ENCODE peak calls at places on chromosomes 13 and 19, in seven cellular contexts. One of them, this sample, is unnamed.

GRCh38 chr19:1608414-1609391 is 3.4 kb upstream of the UQCR11 start:
- DNase-seq in fibroblast of gingiva: peak
- DNase-seq in neural progenitor cell: no peak
- DNase-seq in RCC 7860: no peak
- DNase-seq in AG04450: no peak
- DNase-seq in RWPE1: no peak
- DNase-seq in aorta: no peak
- DNase-seq in this sample: peak

GRCh38 chr13:67763984-67764383 is 533.8 kb upstream of the PCDH9 start:
- DNase-seq in neural progenitor cell: no peak
- DNase-seq in aorta: no peak
- DNase-seq in fibroblast of gingiva: no peak
- DNase-seq in AG04450: no peak
- DNase-seq in RCC 7860: no peak
- DNase-seq in RWPE1: no peak
- DNase-seq in this sample: no peak

GRCh38 chr19:45419396-45419795 is 4.3 kb downstream of the ERCC1 start:
- DNase-seq in RWPE1: no peak
- DNase-seq in RCC 7860: no peak
- DNase-seq in aorta: peak
- DNase-seq in AG04450: no peak
- DNase-seq in fibroblast of gingiva: no peak
- DNase-seq in neural progenitor cell: no peak
- DNase-seq in this sample: no peak

GRCh38 chr19:53823380-53824120 is 564 bp downstream of the NLRP12 start:
- DNase-seq in RWPE1: no peak
- DNase-seq in AG04450: no peak
- DNase-seq in fibroblast of gingiva: no peak
- DNase-seq in RCC 7860: no peak
- DNase-seq in neural progenitor cell: no peak
- DNase-seq in aorta: no peak
- DNase-seq in this sample: no peak

GRCh38 chr13:49020940-49021548 is 45.3 kb downstream of the FNDC3A start:
- DNase-seq in RCC 7860: peak
- DNase-seq in AG04450: no peak
- DNase-seq in aorta: no peak
- DNase-seq in fibroblast of gingiva: peak
- DNase-seq in RWPE1: peak
- DNase-seq in neural progenitor cell: peak
- DNase-seq in this sample: no peak

GRCh38 chr13:113052971-113053370 is 52.6 kb upstream of the F7 start:
- DNase-seq in aorta: peak
- DNase-seq in neural progenitor cell: no peak
- DNase-seq in RWPE1: no peak
- DNase-seq in fibroblast of gingiva: no peak
- DNase-seq in AG04450: no peak
- DNase-seq in RCC 7860: no peak
- DNase-seq in this sample: no peak

GRCh38 chr13:83221256-83221655 is 661.0 kb downstream of the SLITRK1 start:
- DNase-seq in RCC 7860: no peak
- DNase-seq in neural progenitor cell: no peak
- DNase-seq in fibroblast of gingiva: no peak
- DNase-seq in aorta: no peak
- DNase-seq in RWPE1: peak
- DNase-seq in AG04450: no peak
- DNase-seq in this sample: no peak

GRCh38 chr13:109649713-109650112 is 136.7 kb downstream of the IRS2 start:
- DNase-seq in RWPE1: no peak
- DNase-seq in neural progenitor cell: no peak
- DNase-seq in AG04450: no peak
- DNase-seq in aorta: no peak
- DNase-seq in RCC 7860: no peak
- DNase-seq in fibroblast of gingiva: no peak
- DNase-seq in this sample: no peak

GRCh38 chr19:13018037-13018914 is 23.0 kb downstream of the NFIX start:
- DNase-seq in AG04450: no peak
- DNase-seq in RCC 7860: no peak
- DNase-seq in fibroblast of gingiva: no peak
- DNase-seq in aorta: peak
- DNase-seq in neural progenitor cell: peak
- DNase-seq in RWPE1: no peak
- DNase-seq in this sample: no peak

GRCh38 chr13:96822900-96823299 is 171.4 kb downstream of the OXGR1 start:
- DNase-seq in RCC 7860: no peak
- DNase-seq in neural progenitor cell: peak
- DNase-seq in fibroblast of gingiva: peak
- DNase-seq in AG04450: no peak
- DNase-seq in aorta: no peak
- DNase-seq in RWPE1: no peak
- DNase-seq in this sample: no peak

This sample was measured in NCI-H2227 treated with DMSO at 0.1 percent for 48 hours.